ENCODE peak calls at places on chromosomes 13 and 19, in ten cellular contexts. Y, Z, W, B, K, V, Q, C, T and D are unnamed samples.

GRCh38 chr13:51885651-51886050 is 23.9 kb downstream of the CCDC70 start:
- DNase-seq in T (no peak), W (no peak), C (no peak), Z (no peak), Q (no peak), K (no peak), B (no peak), V (no peak), Y (no peak), D (peak)

GRCh38 chr19:5940260-5941208 is 26.5 kb downstream of the CAPS start:
- DNase-seq in K (no peak), Q (no peak), V (no peak), T (no peak), W (no peak), Y (no peak), Z (no peak), B (no peak), C (no peak), D (no peak)

GRCh38 chr13:96992633-96993032 is 1.6 kb downstream of the OXGR1 start:
- DNase-seq in Y (no peak), W (no peak), B (no peak), V (no peak), C (no peak), T (no peak), K (no peak), Q (no peak), Z (no peak), D (no peak)

GRCh38 chr13:99033814-99034213 is 56.0 kb upstream of the DOCK9 start:
- DNase-seq in W (no peak), K (no peak), B (peak), Q (peak), C (no peak), Y (peak), T (no peak), V (no peak), Z (no peak), D (no peak)

GRCh38 chr13:57634829-57635165 is 3.3 kb downstream of the PCDH17 start:
- DNase-seq in T (peak), B (no peak), V (no peak), W (no peak), Z (peak), K (no peak), Q (no peak), Y (no peak), C (peak), D (no peak)

GRCh38 chr13:21434588-21434987 is 24.5 kb downstream of the ZDHHC20 start:
- DNase-seq in Y (no peak), Q (no peak), B (no peak), W (no peak), T (no peak), V (no peak), C (no peak), K (no peak), Z (no peak), D (no peak)

GRCh38 chr19:6241056-6241455 is 38.7 kb downstream of the MLLT1 start:
- DNase-seq in Z (no peak), Y (no peak), T (no peak), K (no peak), Q (no peak), C (no peak), B (no peak), V (no peak), W (no peak), D (no peak)

GRCh38 chr13:103935117-103935516 is 868.9 kb upstream of the SLC10A2 start:
- DNase-seq in T (no peak), Y (no peak), B (no peak), V (no peak), Q (no peak), Z (no peak), K (no peak), C (no peak), W (no peak), D (no peak)

GRCh38 chr13:73174521-73175010 is 115.8 kb downstream of the KLF5 start:
- DNase-seq in Y (no peak), T (no peak), B (no peak), W (no peak), Q (no peak), V (no peak), C (no peak), K (no peak), Z (no peak), D (no peak)

GRCh38 chr13:101736551-101736950 is 284.1 kb downstream of the ITGBL1 start:
- DNase-seq in Z (no peak), K (no peak), V (no peak), Y (no peak), B (no peak), W (no peak), Q (no peak), T (no peak), C (no peak), D (no peak)

GRCh38 chr13:113832204-113832603 is 31.7 kb downstream of the GAS6 start:
- DNase-seq in B (no peak), K (no peak), Z (no peak), C (no peak), Y (no peak), Q (no peak), V (no peak), W (no peak), T (no peak), D (no peak)

GRCh38 chr19:33639034-33639681 is 17.4 kb downstream of the CHST8 start:
- DNase-seq in W (no peak), B (no peak), Q (no peak), V (no peak), K (no peak), T (no peak), Y (no peak), Z (no peak), C (no peak), D (no peak)

GRCh38 chr13:112254061-112254818 is 121.9 kb upstream of the SPACA7 start:
- DNase-seq in Y (no peak), K (peak), C (peak), Z (no peak), B (no peak), Q (no peak), V (no peak), T (no peak), W (no peak), D (peak)

GRCh38 chr19:45469835-45470146 is 2.0 kb downstream of the FOSB start:
- DNase-seq in T (no peak), B (no peak), W (peak), Y (no peak), C (no peak), Z (no peak), K (no peak), Q (peak), V (no peak), D (no peak)

GRCh38 chr19:31908486-31909255 is 436.7 kb upstream of the ZNF507 start:
- DNase-seq in V (no peak), B (no peak), C (peak), T (no peak), K (no peak), Y (no peak), W (no peak), Q (no peak), Z (no peak), D (no peak)

GRCh38 chr19:46631481-46631880 is 4.5 kb downstream of the GNG8 start:
- DNase-seq in C (peak), B (peak), Z (no peak), T (no peak), K (no peak), V (no peak), W (no peak), Y (peak), Q (no peak), D (no peak)

GRCh38 chr13:109541081-109541480 is 245.3 kb downstream of the IRS2 start:
- DNase-seq in Q (no peak), K (no peak), Y (no peak), Z (no peak), B (no peak), C (no peak), W (no peak), T (no peak), V (no peak), D (no peak)

GRCh38 chr13:36366023-36366422 is 19.8 kb upstream of the SPART start:
- DNase-seq in Q (no peak), B (no peak), T (no peak), K (no peak), V (no peak), Z (no peak), C (no peak), Y (peak), W (no peak), D (no peak)

GRCh38 chr13:27965740-27966640 is 3.1 kb downstream of the CDX2 start:
- DNase-seq in K (peak), W (no peak), B (no peak), C (peak), V (peak), Z (peak), Y (no peak), Q (no peak), T (no peak), D (peak)

GRCh38 chr19:18057557-18057956 is 29.2 kb downstream of the IL12RB1 start:
- DNase-seq in T (peak), K (no peak), Y (no peak), Q (no peak), C (no peak), W (no peak), B (no peak), Z (no peak), V (no peak), D (no peak)

GRCh38 chr19:39924952-39925351 is 9.5 kb downstream of the FCGBP start:
- DNase-seq in T (no peak), Y (no peak), Z (no peak), C (peak), B (no peak), W (no peak), V (no peak), K (no peak), Q (no peak), D (peak)

GRCh38 chr13:21986602-21987001 is 315.7 kb downstream of the FGF9 start:
- DNase-seq in V (peak), C (no peak), T (peak), W (no peak), Y (peak), K (no peak), B (no peak), Q (no peak), Z (no peak), D (no peak)

GRCh38 chr19:57559008-57559403 is 657 bp downstream of the ZNF550 start:
- DNase-seq in K (no peak), Y (peak), Q (peak), T (peak), Z (peak), C (no peak), B (no peak), W (no peak), V (no peak), D (no peak)

GRCh38 chr13:41995946-41996345 is 35.0 kb upstream of the VWA8 start:
- DNase-seq in V (no peak), W (no peak), Q (no peak), Z (no peak), Y (no peak), B (peak), C (no peak), K (no peak), T (no peak), D (no peak)

DNA sequence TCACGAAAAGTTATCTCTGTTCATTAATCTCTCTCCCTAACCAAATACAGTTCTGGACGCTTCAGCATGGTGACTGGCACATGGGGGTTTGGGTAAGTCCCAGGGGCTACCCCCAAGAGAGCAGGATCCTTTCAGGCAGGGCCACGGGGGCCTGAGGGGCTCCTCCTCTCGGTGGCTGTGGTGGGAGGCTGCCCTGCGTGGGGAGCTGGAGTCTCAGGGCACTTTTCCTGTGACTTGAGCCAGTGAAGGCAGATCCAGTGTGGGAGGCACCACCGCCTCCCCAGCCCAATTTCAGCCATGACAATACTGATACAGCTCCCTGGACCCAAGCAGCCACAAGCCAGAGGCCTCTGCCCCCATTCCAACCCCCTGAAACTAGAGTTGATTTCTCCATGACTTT is 952 bp upstream of the SBNO2 start:
- DNase-seq in Z (no peak), Y (no peak), W (no peak), B (no peak), Q (no peak), T (no peak), C (no peak), K (no peak), V (no peak), D (no peak)
- TF ChIP-seq CTCF in Z (no peak), Y (no peak), W (no peak), B (no peak), Q (no peak), T (no peak), C (no peak), K (no peak), V (no peak), D (no peak)

GRCh38 chr13:34148359-34148758 is 330.4 kb downstream of the RFC3 start:
- DNase-seq in V (no peak), B (no peak), W (no peak), Q (no peak), Z (no peak), T (no peak), K (no peak), C (no peak), Y (no peak), D (no peak)

GRCh38 chr13:34145061-34145460 is 327.1 kb downstream of the RFC3 start:
- DNase-seq in Y (no peak), V (no peak), C (no peak), Q (no peak), W (no peak), B (no peak), Z (no peak), K (no peak), T (no peak), D (no peak)

GRCh38 chr13:34139660-34140059 is 321.7 kb downstream of the RFC3 start:
- DNase-seq in Z (no peak), C (no peak), B (no peak), K (no peak), Y (no peak), W (no peak), V (no peak), T (no peak), Q (no peak), D (no peak)

DNA sequence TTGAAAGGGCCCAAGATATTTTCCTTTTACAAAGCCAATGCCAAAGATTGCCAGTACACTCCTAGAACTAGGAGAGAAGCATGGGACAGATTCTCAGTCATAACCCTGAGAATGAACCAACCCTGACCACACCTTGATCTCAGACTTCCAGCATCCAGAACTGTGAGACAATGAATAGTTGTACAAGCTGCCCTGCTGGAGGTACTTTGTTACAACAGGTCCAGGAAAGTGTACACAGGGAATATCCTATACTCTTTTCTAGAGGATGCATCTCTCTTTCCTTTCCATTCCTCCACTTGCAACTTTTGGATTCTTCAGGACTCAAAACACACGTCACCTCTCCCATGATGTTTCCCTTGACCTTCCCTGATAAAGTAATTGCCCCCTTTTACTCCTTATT is 325.7 kb downstream of the RFC3 start:
- DNase-seq in K (no peak), W (no peak), Y (no peak), C (no peak), Z (no peak), V (no peak), T (no peak), Q (no peak), B (no peak), D (no peak)
- TF ChIP-seq CTCF in K (no peak), W (no peak), Y (no peak), C (no peak), Z (no peak), V (no peak), T (no peak), Q (no peak), B (no peak), D (no peak)

GRCh38 chr13:48975926-48976676 is 389 bp downstream of the FNDC3A start:
- DNase-seq in C (peak), W (peak), T (peak), Y (peak), Z (peak), Q (peak), K (peak), V (peak), B (peak), D (peak)
- TF ChIP-seq CTCF in C (no peak), W (no peak), T (peak), Y (peak), Z (no peak), Q (no peak), K (no peak), V (no peak), B (peak), D (peak)

GRCh38 chr13:67643656-67644055 is 413.5 kb upstream of the PCDH9 start:
- DNase-seq in W (no peak), K (no peak), V (no peak), C (no peak), Q (peak), B (no peak), Z (no peak), Y (no peak), T (no peak), D (no peak)
- TF ChIP-seq CTCF in W (no peak), K (no peak), V (no peak), C (no peak), Q (no peak), B (no peak), Z (no peak), Y (no peak), T (no peak), D (no peak)

DNA sequence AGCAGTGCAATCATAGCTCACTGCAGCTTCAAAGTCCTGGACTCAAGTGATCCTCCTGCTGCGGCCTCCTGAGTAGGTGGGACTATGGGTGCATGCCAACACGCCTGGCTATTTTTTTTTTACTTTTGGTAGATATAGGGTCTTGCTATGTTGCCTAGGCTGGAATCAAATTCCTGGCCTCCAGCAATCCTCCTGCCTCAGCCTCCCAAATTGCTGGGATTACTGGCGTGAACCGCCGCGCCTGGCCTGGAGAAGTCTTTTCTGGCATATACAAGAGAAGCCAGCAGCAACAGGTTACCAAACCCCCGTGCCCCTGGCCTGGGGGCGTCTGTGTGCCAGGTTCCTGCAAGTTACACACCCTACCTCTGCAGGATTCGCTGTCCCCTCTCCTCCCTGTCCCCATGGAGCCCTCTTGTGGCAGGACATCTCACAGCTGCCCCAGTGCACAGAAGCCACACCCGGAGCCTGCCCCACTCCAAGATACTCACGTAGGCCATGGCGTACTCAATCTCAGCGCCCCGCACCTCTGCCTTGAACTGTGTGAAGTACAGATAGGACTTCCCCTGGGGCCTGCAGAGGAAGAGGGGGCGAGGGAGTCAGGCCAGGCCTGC is 9.9 kb downstream of the MYDGF start:
- DNase-seq in C (no peak), Z (no peak), Q (peak), K (no peak), T (no peak), V (no peak), Y (no peak), W (no peak), B (no peak), D (no peak)
- TF ChIP-seq CTCF in C (no peak), Z (no peak), Q (peak), K (peak), T (peak), V (no peak), Y (peak), W (peak), B (peak), D (peak)